ENCODE peak calls at places on chromosomes 4 and X, in nine cellular contexts. Q, D, B, C, K, V, E, U and W are unnamed samples.

GRCh38 chr4:108878781-108879180 is 115.9 kb upstream of the ETNPPL start:
- DNase-seq in Q (no peak), D (no peak), B (no peak), C (no peak), K (no peak), V (no peak), E (no peak), U (no peak), W (no peak)

GRCh38 chr4:169582706-169583105 is 29.7 kb downstream of the NEK1 start:
- DNase-seq in Q (no peak), D (no peak), B (no peak), C (no peak), K (no peak), V (no peak), E (no peak), U (peak), W (no peak)

GRCh38 chr4:122773021-122773420 is 40.5 kb downstream of the BBS12 start:
- DNase-seq in Q (no peak), D (no peak), B (no peak), C (no peak), K (no peak), V (no peak), E (no peak), U (no peak), W (no peak)

GRCh38 chrX:153672531-153673397 is 849 bp downstream of the PNCK start:
- DNase-seq in Q (no peak), D (no peak), B (no peak), C (no peak), K (no peak), V (peak), E (no peak), U (no peak), W (peak)

GRCh38 chr4:93370256-93370655 is 458.3 kb upstream of the ATOH1 start:
- DNase-seq in Q (no peak), D (no peak), B (no peak), C (no peak), K (no peak), V (no peak), E (no peak), U (no peak), W (no peak)

GRCh38 chrX:13703135-13703534 is 14.2 kb downstream of the RAB9A start:
- DNase-seq in Q (no peak), D (no peak), B (no peak), C (no peak), K (no peak), V (no peak), E (no peak), U (no peak), W (no peak)

GRCh38 chrX:17596546-17597205 is 140.6 kb upstream of the SCML1 start:
- DNase-seq in Q (no peak), D (no peak), B (no peak), C (no peak), K (no peak), V (no peak), E (no peak), U (no peak), W (no peak)

GRCh38 chr4:76930721-76931481 is 18.7 kb upstream of the SEPTIN11 start:
- DNase-seq in Q (no peak), D (no peak), B (no peak), C (no peak), K (no peak), V (no peak), E (no peak), U (no peak), W (peak)